ENCODE peak calls at places on chromosomes 12 and 14, in seven cellular contexts. X is IMR-90, M is fibroblast of lung, C is K562, Z is NT2/D1, V is Karpas-422, T is colonic mucosa. R is an unnamed sample. For H3K36me3, the result is how much of the 10 kb centered on the place peaks cover.

GRCh38 chr12:13165578-13166120 is 30.9 kb upstream of the EMP1 start:
- DNase-seq in X (peak), M (peak), C (no peak), Z (no peak), V (peak), T (peak), R (peak)

GRCh38 chr12:41932470-41932991 is 212.1 kb downstream of the GXYLT1 start:
- DNase-seq in X (no peak), M (peak), C (peak), Z (no peak), V (peak), T (peak), R (no peak)

GRCh38 chr14:44898547-44898946 is 63.2 kb downstream of the KLHL28 start:
- DNase-seq in X (peak), M (peak), C (no peak), Z (no peak), V (no peak), T (no peak), R (peak)

GRCh38 chr14:80291099-80291498 is 79.8 kb upstream of the DIO2 start:
- DNase-seq in X (peak), M (peak), C (no peak), Z (no peak), V (no peak), T (no peak), R (no peak)

GRCh38 chr14:31819281-31819680 is 257.8 kb upstream of the ARHGAP5 start:
- DNase-seq in X (no peak), M (no peak), C (no peak), Z (no peak), V (no peak), T (no peak), R (peak)

GRCh38 chr12:51071663-51072062 is 11.7 kb downstream of the CSRNP2 start:
- DNase-seq in X (peak), M (no peak), C (no peak), Z (no peak), V (no peak), T (no peak), R (no peak)

GRCh38 chr12:114588061-114588460 is 95.9 kb downstream of the TBX3 start:
- DNase-seq in X (no peak), M (no peak), C (no peak), Z (no peak), V (no peak), T (no peak), R (no peak)

GRCh38 chr14:55951366-55952206 is 166.6 kb upstream of the PELI2 start:
- DNase-seq in X (no peak), M (no peak), C (no peak), Z (no peak), V (no peak), T (no peak), R (no peak)

GRCh38 chr12:120999191-121000120 is 16.8 kb downstream of the C12orf43 start:
- DNase-seq in X (peak), M (peak), C (peak), Z (no peak), V (no peak), T (no peak), R (peak)

GRCh38 chr12:52446346-52447045 is 5.5 kb downstream of the KRT6B start:
- DNase-seq in X (no peak), M (no peak), C (no peak), Z (no peak), V (no peak), T (no peak), R (no peak)

GRCh38 chr14:85566603-85567002 is 36.7 kb downstream of the FLRT2 start:
- DNase-seq in X (peak), M (peak), C (no peak), Z (no peak), V (no peak), T (no peak), R (peak)

GRCh38 chr12:44716681-44717080 is 159.4 kb downstream of the NELL2 start:
- DNase-seq in X (no peak), M (no peak), C (no peak), Z (no peak), V (no peak), T (no peak), R (no peak)

GRCh38 chr14:61889914-61890351 is 127.7 kb downstream of the SNAPC1 start:
- DNase-seq in X (no peak), M (no peak), C (no peak), Z (no peak), V (peak), T (no peak), R (no peak)

GRCh38 chr12:81329088-81329487 is 251.2 kb downstream of the ACSS3 start:
- DNase-seq in X (peak), M (peak), C (no peak), Z (peak), V (peak), T (no peak), R (no peak)

GRCh38 chr12:132053338-132054330 is 90.5 kb downstream of the DDX51 start:
- DNase-seq in X (no peak), M (no peak), C (no peak), Z (no peak), V (no peak), T (no peak), R (no peak)

GRCh38 chr14:99654235-99655000 is 9.5 kb downstream of the HHIPL1 start:
- DNase-seq in X (peak), M (peak), C (no peak), Z (no peak), V (no peak), T (peak), R (peak)

GRCh38 chr12:51217133-51217967 is 512 bp downstream of the POU6F1 start:
- DNase-seq in X (no peak), M (no peak), C (peak), Z (peak), V (peak), T (peak), R (peak)

GRCh38 chr12:4809013-4809448 is 88.8 kb downstream of the GALNT8 start:
- DNase-seq in X (no peak), M (no peak), C (no peak), Z (peak), V (no peak), T (no peak), R (no peak)

GRCh38 chr14:32020882-32021281 is 56.2 kb upstream of the ARHGAP5 start:
- DNase-seq in X (no peak), M (no peak), C (peak), Z (no peak), V (no peak), T (no peak), R (no peak)

GRCh38 chr12:106801830-106802561 is 27.5 kb downstream of the RIC8B start:
- DNase-seq in X (no peak), M (no peak), C (no peak), Z (no peak), V (no peak), T (no peak), R (peak)

GRCh38 chr12:62761658-62762057 is 173.3 kb downstream of the PPM1H start:
- DNase-seq in X (no peak), M (no peak), C (no peak), Z (no peak), V (no peak), T (no peak), R (no peak)

GRCh38 chr14:68816943-68817430 is 24.1 kb upstream of the ZFP36L1 start:
- DNase-seq in X (no peak), M (no peak), C (no peak), Z (no peak), V (no peak), T (no peak), R (no peak)

GRCh38 chr12:16467304-16467703 is 119.9 kb downstream of the MGST1 start:
- DNase-seq in X (no peak), M (no peak), C (no peak), Z (no peak), V (no peak), T (no peak), R (no peak)

GRCh38 chr14:68580676-68581075 is 212.2 kb downstream of the ZFP36L1 start:
- DNase-seq in X (no peak), M (no peak), C (no peak), Z (no peak), V (no peak), T (no peak), R (no peak)

GRCh38 chr12:48031135-48031960 is 27.1 kb upstream of the COL2A1 start:
- DNase-seq in X (no peak), M (no peak), C (no peak), Z (no peak), V (no peak), T (no peak), R (no peak)

GRCh38 chr12:128804762-128805161 is 19.0 kb downstream of the SLC15A4 start:
- DNase-seq in X (no peak), M (no peak), C (no peak), Z (no peak), V (no peak), T (no peak), R (no peak)

GRCh38 chr12:128803788-128804187 is 20.0 kb downstream of the SLC15A4 start:
- DNase-seq in X (no peak), M (no peak), C (no peak), Z (no peak), V (no peak), T (no peak), R (no peak)

GRCh38 chr12:128807161-128807724 is 16.5 kb downstream of the SLC15A4 start:
- DNase-seq in X (no peak), M (no peak), C (no peak), Z (no peak), V (no peak), T (no peak), R (no peak)

GRCh38 chr12:128808651-128809050 is 15.1 kb downstream of the SLC15A4 start:
- DNase-seq in X (no peak), M (no peak), C (no peak), Z (no peak), V (no peak), T (no peak), R (no peak)

DNA sequence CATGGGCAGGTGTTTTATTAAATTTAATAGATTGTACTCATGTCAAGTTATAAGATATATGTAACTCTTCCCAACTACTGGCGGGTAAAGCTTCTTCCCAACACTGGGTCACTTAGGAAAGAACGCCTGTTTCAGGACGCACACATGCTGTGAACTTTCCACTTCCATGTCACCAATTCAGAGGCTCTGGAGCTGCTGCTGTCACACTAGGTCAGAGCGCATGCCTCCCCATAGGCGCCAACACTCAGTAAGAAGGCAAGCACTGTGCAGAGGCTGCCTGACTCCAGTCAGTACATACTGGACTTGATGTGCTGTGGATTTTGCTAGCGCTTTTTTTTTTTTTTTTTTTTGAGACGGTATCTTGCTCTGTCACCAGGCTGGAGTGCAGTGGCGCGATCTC is 17.2 kb downstream of the SLC15A4 start:
- DNase-seq in X (no peak), M (no peak), C (no peak), Z (no peak), V (no peak), T (no peak), R (no peak)
- H3K36me3 ChIP-seq in X (under half), M (under half), C (under half), Z (half or more), V (under half), T (under half), R (under half)

DNA sequence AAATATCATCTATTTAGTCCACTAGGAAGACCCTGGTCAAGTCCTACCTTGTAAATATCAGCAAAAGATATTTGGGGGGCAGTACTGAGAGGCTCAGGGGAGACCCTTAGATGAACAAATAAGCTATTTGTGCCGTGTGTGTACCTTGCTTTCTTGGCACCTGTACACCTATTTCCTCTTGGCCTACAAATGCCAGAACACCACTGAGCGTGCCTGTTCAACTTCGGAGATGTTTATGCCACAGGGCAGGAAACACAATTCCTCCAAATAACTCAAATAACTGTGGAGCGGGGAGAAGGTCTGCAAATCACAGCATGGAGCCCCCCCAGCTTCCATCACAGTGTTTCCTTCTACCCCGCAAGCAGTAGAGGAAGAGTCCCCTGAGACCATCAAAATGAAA is 254.1 kb upstream of the SRRM4 start:
- DNase-seq in X (no peak), M (no peak), C (no peak), Z (no peak), V (no peak), T (no peak), R (no peak)
- H3K9ac ChIP-seq in X (no peak), M (no peak), C (no peak), Z (no peak), V (no peak), T (no peak), R (no peak)

DNA sequence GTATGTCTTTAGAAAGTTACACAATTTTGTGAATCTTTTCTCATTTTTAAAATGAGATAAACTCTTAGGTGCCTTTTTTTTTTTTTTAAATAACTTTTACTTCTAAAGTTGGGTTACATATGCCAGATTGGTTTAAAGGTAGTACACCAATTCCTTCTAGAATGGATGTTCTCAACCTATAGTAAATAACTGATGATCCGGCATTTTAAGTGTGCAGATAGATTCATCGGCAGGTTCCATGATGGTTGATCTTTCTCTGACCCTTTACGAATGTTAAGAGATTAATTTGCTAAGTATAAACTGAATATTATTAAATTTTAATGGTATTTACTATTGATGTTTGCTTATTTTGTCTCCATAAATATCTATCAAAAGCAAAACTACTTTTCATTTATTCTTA is 8.3 kb downstream of the AP5M1 start:
- DNase-seq in X (no peak), M (no peak), C (no peak), Z (no peak), V (no peak), T (no peak), R (no peak)
- H3K36me3 ChIP-seq in X (under half), M (under half), C (half or more), Z (under half), V (half or more), T (under half), R (under half)

GRCh38 chr12:115975411-115975810 is 302.1 kb downstream of the MED13L start:
- DNase-seq in X (no peak), M (no peak), C (no peak), Z (no peak), V (no peak), T (no peak), R (no peak)
- H3K9ac ChIP-seq in X (no peak), M (no peak), C (no peak), Z (no peak), V (no peak), T (no peak), R (no peak)

DNA sequence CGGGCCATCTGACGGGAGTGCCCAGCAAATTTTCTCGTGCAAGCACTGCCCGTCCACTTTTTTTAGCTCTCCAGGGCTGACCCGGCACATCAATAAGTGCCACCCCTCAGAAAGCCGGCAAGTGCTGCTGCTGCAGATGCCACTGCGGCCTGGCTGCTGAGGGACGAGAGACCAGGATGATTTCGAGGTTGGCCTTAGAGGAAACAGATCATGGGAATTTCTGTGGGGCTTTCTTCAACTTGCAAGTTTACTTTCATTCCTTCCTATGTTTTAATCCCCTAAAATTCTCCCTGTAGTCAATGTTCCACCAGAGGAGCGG is 1.8 kb downstream of the INSM2 start:
- DNase-seq in X (no peak), M (no peak), C (no peak), Z (no peak), V (no peak), T (no peak), R (no peak)
- H3K36me3 ChIP-seq in X (under half), M (under half), C (under half), Z (under half), V (under half), T (under half), R (under half)

GRCh38 chr14:105483300-105484068 is 3.2 kb upstream of the CRIP1 start:
- DNase-seq in X (no peak), M (no peak), C (no peak), Z (no peak), V (no peak), T (peak), R (no peak)
- H3K9ac ChIP-seq in X (no peak), M (no peak), C (no peak), Z (no peak), V (no peak), T (peak), R (no peak)

DNA sequence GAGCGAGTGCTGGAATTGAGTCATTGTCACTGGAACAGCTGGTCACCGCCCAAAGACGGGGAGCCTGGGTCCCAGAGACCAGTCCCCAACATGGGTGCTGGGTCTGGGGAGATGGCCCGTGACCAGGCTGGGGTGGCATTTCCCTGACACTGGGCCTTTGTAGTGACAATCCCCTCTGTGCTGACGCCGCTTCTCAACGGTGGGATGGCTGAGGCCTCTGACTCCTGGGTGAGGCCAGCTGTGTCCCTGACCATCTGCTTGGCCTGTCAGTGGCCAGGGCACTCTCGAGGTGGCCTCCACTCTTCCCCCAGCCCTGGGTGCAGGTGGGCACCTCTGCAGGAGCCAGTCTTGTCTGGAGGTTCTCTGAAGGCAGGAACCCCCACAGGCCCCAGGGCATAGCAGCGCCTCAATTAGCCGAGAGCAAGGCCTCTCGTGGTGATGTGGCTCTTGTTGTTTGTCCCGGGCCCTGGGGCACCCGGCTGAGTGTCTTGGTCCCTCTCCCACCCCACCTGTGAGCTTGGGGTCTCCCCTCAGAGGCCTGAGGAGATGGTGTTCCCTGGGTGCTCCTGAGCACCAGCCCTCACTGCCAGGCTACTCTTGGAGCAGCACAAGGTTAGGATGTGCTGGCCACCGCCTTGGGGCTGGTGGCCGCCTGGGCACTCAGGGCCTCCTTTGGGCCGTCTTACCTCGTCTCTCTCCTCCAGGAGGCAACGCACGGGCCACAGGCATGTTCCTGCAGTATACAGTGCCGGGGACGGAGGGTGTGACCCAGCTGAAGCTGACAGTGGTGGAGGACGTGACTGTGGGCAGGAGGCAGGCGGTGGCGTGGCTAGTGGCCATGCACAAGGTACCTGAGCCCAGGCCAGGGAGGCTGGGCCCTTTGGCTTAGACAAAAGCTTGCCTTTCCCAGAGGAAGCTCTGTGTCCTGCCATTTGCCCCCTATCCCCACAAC is 16.6 kb downstream of the ZFYVE21 start:
- DNase-seq in X (no peak), M (no peak), C (no peak), Z (no peak), V (no peak), T (no peak), R (no peak)
- H3K36me3 ChIP-seq in X (half or more), M (under half), C (half or more), Z (half or more), V (under half), T (under half), R (half or more)

DNA sequence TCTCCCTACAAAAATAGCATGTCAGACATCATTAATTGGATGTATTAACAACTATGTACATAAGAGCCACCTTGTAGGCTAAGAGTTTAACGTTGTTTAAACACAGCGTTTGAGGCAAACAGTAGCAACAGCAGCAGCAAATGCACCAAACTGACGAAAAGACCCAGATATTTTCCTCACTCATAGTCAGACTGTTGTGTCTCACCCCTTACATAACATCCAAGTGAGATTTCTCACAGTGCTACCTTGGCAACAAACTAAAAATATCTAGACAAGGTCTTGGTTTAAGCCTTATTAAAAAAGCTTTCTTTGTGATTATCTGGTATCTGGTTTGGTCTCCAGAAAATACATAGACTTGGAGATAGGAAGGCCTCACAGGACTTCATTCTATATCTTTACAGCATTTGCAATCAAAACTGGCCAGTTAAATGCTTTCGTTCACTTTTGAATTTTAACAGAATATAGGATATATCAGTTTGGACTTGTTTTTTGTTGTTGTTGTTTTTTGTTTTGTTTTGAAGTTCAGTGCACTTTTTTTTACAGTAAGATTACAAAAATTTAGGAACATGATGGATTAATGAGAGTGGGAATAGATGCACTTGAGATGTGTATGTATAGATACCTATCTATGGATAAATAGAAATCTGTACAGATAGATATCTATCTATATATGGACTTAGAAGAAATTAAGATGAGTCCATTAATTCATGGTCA is 4.1 kb downstream of the BHLHE41 start:
- DNase-seq in X (no peak), M (no peak), C (no peak), Z (no peak), V (no peak), T (no peak), R (peak)
- H3K9ac ChIP-seq in X (no peak), M (no peak), C (no peak), Z (no peak), V (no peak), T (no peak), R (peak)

GRCh38 chr14:104886690-104887622 is 21.9 kb downstream of the CEP170B start:
- DNase-seq in X (no peak), M (no peak), C (no peak), Z (no peak), V (no peak), T (peak), R (no peak)
- H3K36me3 ChIP-seq in X (under half), M (under half), C (under half), Z (under half), V (under half), T (under half), R (under half)

R was measured in adipocyte.